ENCODE peak calls at places on chromosomes 5 and 9, in four cellular contexts. Y is fibroblast of lung, D is endothelial cell of umbilical vein, V is IMR-90. N is an unnamed sample.

GRCh38 chr5:117455236-117456233 is 880.9 kb upstream of the SEMA6A start:
- DNase-seq in Y (no peak), D (no peak), V (no peak), N (peak)

GRCh38 chr5:8340739-8341344 is 471.9 kb downstream of the MTRR start:
- DNase-seq in Y (peak), D (no peak), V (peak), N (peak)

GRCh38 chr9:26462213-26462612 is 430.4 kb downstream of the CAAP1 start:
- DNase-seq in Y (no peak), D (no peak), V (no peak), N (no peak)

GRCh38 chr9:72772641-72773040 is 180.2 kb downstream of the ALDH1A1 start:
- DNase-seq in Y (peak), D (no peak), V (peak), N (no peak)

GRCh38 chr9:10366171-10366779 is 246.5 kb downstream of the PTPRD start:
- DNase-seq in Y (peak), D (peak), V (peak), N (peak)

GRCh38 chr5:119311688-119312087 is 44.1 kb upstream of the TNFAIP8 start:
- DNase-seq in Y (no peak), D (no peak), V (no peak), N (no peak)

GRCh38 chr5:129903466-129904101 is 681 bp upstream of the CHSY3 start:
- DNase-seq in Y (no peak), D (no peak), V (no peak), N (peak)

GRCh38 chr5:73153513-73153912 is 19.5 kb upstream of the TMEM174 start:
- DNase-seq in Y (no peak), D (no peak), V (no peak), N (no peak)

GRCh38 chr9:77554706-77555105 is 93.4 kb downstream of the GNA14 start:
- DNase-seq in Y (no peak), D (no peak), V (no peak), N (no peak)

GRCh38 chr9:121926417-121926816 is 166.7 kb downstream of the TTLL11 start:
- DNase-seq in Y (no peak), D (no peak), V (no peak), N (no peak)

GRCh38 chr9:123820139-123820538 is 109.8 kb downstream of the DENND1A start:
- DNase-seq in Y (no peak), D (no peak), V (no peak), N (no peak)

GRCh38 chr5:140882591-140882899 is 621 bp downstream of the PCDHA13 start:
- DNase-seq in Y (no peak), D (no peak), V (no peak), N (peak)

GRCh38 chr5:171966270-171966669 is 40.2 kb downstream of the FBXW11 start:
- DNase-seq in Y (no peak), D (peak), V (no peak), N (no peak)

GRCh38 chr5:141223112-141223783 is at the start of gene PCDHB14:
- DNase-seq in Y (peak), D (peak), V (peak), N (peak)

GRCh38 chr9:107219486-107219853 is 63.6 kb upstream of the RAD23B start:
- DNase-seq in Y (no peak), D (no peak), V (no peak), N (no peak)

GRCh38 chr5:176944276-176944675 is 45.1 kb upstream of the HK3 start:
- DNase-seq in Y (no peak), D (no peak), V (no peak), N (no peak)

GRCh38 chr9:113309204-113309813 is 6.1 kb upstream of the RNF183 start:
- DNase-seq in Y (peak), D (peak), V (peak), N (peak)

GRCh38 chr9:38035873-38036272 is 33.2 kb downstream of the SHB start:
- DNase-seq in Y (peak), D (peak), V (peak), N (peak)

GRCh38 chr5:124706729-124707361 is 39.6 kb downstream of the ZNF608 start:
- DNase-seq in Y (peak), D (no peak), V (peak), N (no peak)

GRCh38 chr5:11958321-11958720 is 54.1 kb upstream of the CTNND2 start:
- DNase-seq in Y (no peak), D (no peak), V (no peak), N (no peak)

GRCh38 chr5:1330146-1330846 is 14.6 kb downstream of the CLPTM1L start:
- DNase-seq in Y (no peak), D (no peak), V (no peak), N (peak)

GRCh38 chr9:114894206-114894605 is 36.2 kb downstream of the TNFSF8 start:
- DNase-seq in Y (no peak), D (no peak), V (peak), N (no peak)

GRCh38 chr9:34430843-34431437 is 27.4 kb downstream of the FAM219A start:
- DNase-seq in Y (peak), D (peak), V (peak), N (peak)

GRCh38 chr5:170389250-170389902 is at the start of gene KCNMB1:
- DNase-seq in Y (no peak), D (no peak), V (no peak), N (no peak)

GRCh38 chr5:32298056-32298420 is 14.7 kb downstream of the MTMR12 start:
- DNase-seq in Y (no peak), D (no peak), V (no peak), N (no peak)

GRCh38 chr5:139751236-139751635 is 44.4 kb upstream of the PSD2 start:
- DNase-seq in Y (no peak), D (no peak), V (no peak), N (no peak)

GRCh38 chr9:133888048-133888778 is 103.9 kb downstream of the VAV2 start:
- DNase-seq in Y (no peak), D (no peak), V (no peak), N (peak)

GRCh38 chr9:133891741-133892140 is 100.4 kb downstream of the VAV2 start:
- DNase-seq in Y (no peak), D (no peak), V (no peak), N (no peak)

GRCh38 chr9:133888779-133889491 is 103.2 kb downstream of the VAV2 start:
- DNase-seq in Y (no peak), D (no peak), V (no peak), N (no peak)

GRCh38 chr9:133890583-133890982 is 101.5 kb downstream of the VAV2 start:
- DNase-seq in Y (no peak), D (peak), V (no peak), N (no peak)

GRCh38 chr9:133889498-133890301 is 102.4 kb downstream of the VAV2 start:
- DNase-seq in Y (no peak), D (no peak), V (peak), N (peak)
- H3K9ac ChIP-seq in Y (peak), D (no peak), V (no peak), N (no peak)

DNA sequence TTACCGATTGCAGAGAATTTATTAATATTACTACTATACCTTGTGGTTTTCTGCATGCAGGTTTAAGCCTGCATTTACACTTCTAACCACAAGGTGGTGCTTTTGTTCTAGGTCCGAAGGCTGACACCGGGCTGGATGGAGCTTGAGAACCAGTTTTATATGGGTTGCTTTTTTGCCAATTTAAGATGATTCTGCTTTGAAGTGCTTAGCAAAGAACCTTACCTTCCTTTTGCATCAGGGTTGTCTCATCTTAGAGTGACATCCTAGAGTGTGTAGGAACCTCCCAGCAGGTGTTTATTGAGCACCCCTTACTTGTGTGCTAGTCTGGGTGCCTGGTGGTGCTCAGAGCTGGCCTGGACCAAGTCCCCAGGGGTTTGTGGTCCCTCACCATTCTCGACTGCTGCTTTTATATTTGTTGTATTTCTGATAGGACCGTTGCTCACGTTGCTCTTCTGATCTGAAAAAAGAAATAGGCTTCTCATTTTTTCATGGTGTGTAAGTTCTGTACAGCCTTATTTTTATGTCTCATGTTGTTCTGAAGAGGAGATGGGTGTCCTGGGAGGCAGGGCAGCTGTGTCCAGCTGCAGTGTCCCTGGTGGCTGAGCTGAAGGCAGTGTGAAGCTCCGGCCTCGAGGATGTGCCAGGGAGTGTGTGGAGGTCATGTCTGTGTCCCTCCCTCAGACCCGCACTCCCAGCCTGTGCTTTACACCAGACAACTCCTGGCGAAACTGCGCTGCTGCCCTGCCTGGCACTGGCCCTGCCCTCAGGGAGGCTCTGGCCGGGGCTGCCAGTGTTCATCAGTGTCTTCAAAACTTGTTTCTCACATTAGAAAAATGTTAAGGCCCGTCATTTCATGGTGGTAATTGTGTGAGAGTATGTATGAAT is 54.3 kb downstream of the EHMT1 start:
- DNase-seq in Y (peak), D (peak), V (peak), N (peak)
- H3K9ac ChIP-seq in Y (no peak), D (no peak), V (no peak), N (no peak)

GRCh38 chr5:66518753-66519152 is 77.4 kb upstream of the MAST4 start:
- DNase-seq in Y (no peak), D (peak), V (no peak), N (peak)
- H3K9ac ChIP-seq in Y (no peak), D (no peak), V (no peak), N (no peak)

DNA sequence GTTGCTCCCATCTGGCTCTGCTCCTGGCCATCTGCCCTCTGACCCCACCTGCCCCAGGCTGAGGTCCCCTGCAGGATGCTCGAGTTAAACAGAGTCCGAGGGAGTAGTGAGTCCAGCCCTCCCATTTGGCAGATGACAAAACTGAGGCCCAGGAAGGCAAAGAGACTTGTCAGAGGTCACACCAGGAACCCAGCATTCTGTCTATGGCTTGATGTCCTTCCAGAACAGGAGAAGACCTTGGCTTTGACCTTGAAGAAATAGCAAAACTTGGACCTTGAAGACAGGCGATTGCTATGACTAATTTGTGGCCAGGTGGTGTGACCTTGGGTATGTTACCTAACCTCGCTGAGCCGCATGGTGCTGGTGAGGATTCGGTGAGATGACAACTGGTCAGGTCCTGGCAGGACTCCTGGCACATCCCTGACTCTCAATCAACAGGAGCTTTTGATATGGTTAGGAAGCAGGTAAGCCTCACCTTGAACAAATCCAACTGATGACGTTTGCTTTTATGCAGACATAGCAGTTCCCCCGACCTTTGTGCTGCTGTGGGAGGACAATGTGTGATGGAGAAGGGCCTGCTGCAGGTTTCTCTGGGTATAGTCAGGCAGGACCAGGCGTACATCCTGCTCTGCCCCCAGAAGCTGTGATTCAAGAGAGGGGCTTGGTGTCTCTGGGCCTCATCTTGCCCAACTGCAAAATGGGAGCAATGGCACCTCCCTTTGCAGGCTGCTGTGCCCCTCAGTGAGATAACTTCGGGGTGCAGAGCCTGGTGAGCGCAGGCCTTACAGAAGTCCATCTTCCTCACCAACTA is 198.7 kb downstream of the C9orf50 start:
- DNase-seq in Y (no peak), D (no peak), V (no peak), N (peak)
- H3K9ac ChIP-seq in Y (no peak), D (no peak), V (no peak), N (no peak)

GRCh38 chr5:179908528-179908927 is 831 bp upstream of the TBC1D9B start:
- DNase-seq in Y (no peak), D (no peak), V (no peak), N (no peak)
- H3K9ac ChIP-seq in Y (no peak), D (no peak), V (no peak), N (no peak)

DNA sequence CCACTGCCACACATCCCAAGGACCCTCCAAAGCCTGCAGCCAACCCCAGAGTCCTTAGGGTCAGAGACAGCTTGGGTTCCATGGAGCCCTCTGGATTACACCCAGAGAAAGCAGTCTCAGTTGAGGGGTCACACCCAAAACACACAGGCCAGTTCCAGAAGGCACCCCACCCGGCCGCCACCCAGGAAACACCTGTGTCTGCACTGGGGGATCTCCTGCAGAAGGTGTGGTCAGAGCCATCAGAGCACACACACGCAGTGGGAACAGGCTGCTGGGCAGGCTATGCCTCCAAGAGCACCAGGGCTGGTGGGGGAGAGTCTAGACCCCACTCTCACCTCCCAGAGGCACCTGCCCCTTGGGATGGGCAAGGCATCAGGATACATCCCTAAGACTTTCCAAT is 27.3 kb downstream of the NIPAL4 start:
- DNase-seq in Y (no peak), D (no peak), V (no peak), N (no peak)
- H3K9ac ChIP-seq in Y (no peak), D (no peak), V (no peak), N (no peak)

DNA sequence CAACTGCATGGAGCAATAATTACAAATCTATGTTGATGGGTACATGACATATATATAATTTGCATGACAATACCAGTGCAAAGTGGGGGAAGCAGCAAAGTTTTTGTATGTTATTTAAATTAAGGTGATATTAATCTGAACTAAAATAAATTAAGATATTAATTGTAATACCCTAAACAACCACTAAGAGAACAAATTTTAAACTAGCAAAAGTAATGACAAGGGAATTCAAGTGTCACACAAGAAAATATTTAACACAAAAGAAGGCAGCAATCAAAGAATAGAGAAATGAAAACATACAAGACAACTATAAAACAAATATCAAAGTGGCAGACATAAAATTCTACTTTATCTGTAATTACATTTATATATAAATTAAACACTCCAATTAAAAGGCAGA is 2003.4 kb downstream of the MAT2B start:
- DNase-seq in Y (no peak), D (no peak), V (no peak), N (no peak)
- H3K9ac ChIP-seq in Y (no peak), D (no peak), V (no peak), N (no peak)